ENCODE peak calls at places on chromosomes 2 and 18, in eight cellular contexts. R, V, Z, C, M, D, A and I are unnamed samples.
A peak's percentile ranks its signal among the peaks of the same experiment; 100 is the strongest.

GRCh38 chr18:61998957-61999356 is 106.2 kb upstream of the RNF152 start:
- DNase-seq in R (no peak), C (no peak), V (no peak), M (no peak), D (no peak), A (no peak), Z (peak; percentile 79), I (no peak)

GRCh38 chr2:189982777-189983394 is 79.6 kb downstream of the MSTN start:
- DNase-seq in C (no peak), V (no peak), R (no peak), Z (peak; percentile 12), A (no peak), D (no peak), M (no peak), I (no peak)

GRCh38 chr2:226337941-226338605 is 461.5 kb downstream of the IRS1 start:
- DNase-seq in M (no peak), D (no peak), V (no peak), Z (peak; percentile 83), R (no peak), A (peak; percentile 30), C (no peak), I (no peak)

GRCh38 chr2:67854103-67854502 is 208.7 kb downstream of the C1D start:
- DNase-seq in C (no peak), R (no peak), D (no peak), Z (no peak), M (no peak), V (no peak), A (peak; percentile 20), I (no peak)

GRCh38 chr2:121694398-121695178 is 42.1 kb downstream of the NIFK start:
- DNase-seq in V (no peak), D (no peak), R (no peak), M (peak; percentile 56), C (no peak), Z (peak; percentile 44), A (no peak), I (no peak)

GRCh38 chr2:218229851-218230250 is 12.9 kb downstream of the ARPC2 start:
- DNase-seq in Z (peak; percentile 46), M (no peak), C (no peak), R (no peak), A (no peak), D (no peak), V (no peak), I (no peak)

GRCh38 chr18:77804382-77804781 is 554.7 kb downstream of the GALR1 start:
- DNase-seq in A (no peak), M (no peak), Z (no peak), C (no peak), V (no peak), R (no peak), D (no peak), I (no peak)

GRCh38 chr2:47512581-47513083 is 109.7 kb downstream of the MSH2 start:
- DNase-seq in A (no peak), D (no peak), Z (no peak), V (no peak), R (no peak), C (no peak), M (no peak), I (no peak)

GRCh38 chr18:49011291-49011746 is 60.6 kb upstream of the SMAD7 start:
- DNase-seq in C (peak; percentile 34), D (no peak), A (no peak), R (no peak), V (no peak), Z (no peak), M (peak; percentile 3), I (peak; percentile 26)

GRCh38 chr18:9348079-9348671 is 13.6 kb downstream of the TWSG1 start:
- DNase-seq in M (no peak), Z (peak; percentile 48), V (no peak), C (no peak), D (no peak), A (no peak), R (no peak), I (no peak)

GRCh38 chr2:27903649-27904544 is 13.4 kb downstream of the BABAM2 start:
- DNase-seq in R (no peak), V (no peak), D (no peak), C (no peak), A (no peak), Z (peak; percentile 71), M (no peak), I (no peak)

GRCh38 chr2:239379641-239380170 is 21.1 kb downstream of the HDAC4 start:
- DNase-seq in R (no peak), C (peak; percentile 42), D (no peak), M (peak; percentile 17), Z (no peak), A (no peak), V (no peak), I (no peak)

GRCh38 chr2:17959356-17959755 is 80.9 kb downstream of the KCNS3 start:
- DNase-seq in D (no peak), A (no peak), V (no peak), M (no peak), C (no peak), R (no peak), Z (no peak), I (no peak)

GRCh38 chr2:225497175-225497574 is 97.7 kb downstream of the NYAP2 start:
- DNase-seq in D (no peak), A (no peak), M (no peak), C (no peak), R (no peak), V (no peak), Z (no peak), I (no peak)

GRCh38 chr2:85012855-85013254 is 41.9 kb downstream of the KCMF1 start:
- DNase-seq in M (no peak), Z (no peak), C (no peak), R (no peak), A (no peak), D (no peak), V (no peak), I (no peak)

GRCh38 chr2:204187513-204188088 is 251.0 kb downstream of the ICOS start:
- DNase-seq in Z (no peak), D (no peak), V (no peak), C (no peak), R (no peak), M (no peak), A (peak; percentile 54), I (no peak)

GRCh38 chr2:239879423-239880084 is 145.6 kb downstream of the NDUFA10 start:
- DNase-seq in D (no peak), Z (no peak), A (no peak), M (no peak), C (no peak), V (no peak), R (peak; percentile 9), I (no peak)

GRCh38 chr2:239193925-239194687 is 206.7 kb downstream of the HDAC4 start:
- DNase-seq in M (peak; percentile 18), D (no peak), V (no peak), C (no peak), R (peak; percentile 8), Z (no peak), A (no peak), I (peak; percentile 73)

GRCh38 chr2:181106789-181107418 is 126.5 kb downstream of the UBE2E3 start:
- DNase-seq in C (no peak), A (peak; percentile 46), V (no peak), D (no peak), Z (peak; percentile 92), R (no peak), M (no peak), I (no peak)

GRCh38 chr18:44855681-44856080 is 175.0 kb downstream of the SETBP1 start:
- DNase-seq in M (no peak), Z (no peak), A (no peak), V (no peak), D (no peak), C (no peak), R (no peak), I (no peak)
- H3K27ac ChIP-seq in M (no peak overlapping the region), Z (no peak overlapping the region), A (no peak overlapping the region), V (peak overlapping the region; percentile 42), D (no peak overlapping the region), C (no peak overlapping the region), R (no peak overlapping the region), I (no peak overlapping the region)

DNA sequence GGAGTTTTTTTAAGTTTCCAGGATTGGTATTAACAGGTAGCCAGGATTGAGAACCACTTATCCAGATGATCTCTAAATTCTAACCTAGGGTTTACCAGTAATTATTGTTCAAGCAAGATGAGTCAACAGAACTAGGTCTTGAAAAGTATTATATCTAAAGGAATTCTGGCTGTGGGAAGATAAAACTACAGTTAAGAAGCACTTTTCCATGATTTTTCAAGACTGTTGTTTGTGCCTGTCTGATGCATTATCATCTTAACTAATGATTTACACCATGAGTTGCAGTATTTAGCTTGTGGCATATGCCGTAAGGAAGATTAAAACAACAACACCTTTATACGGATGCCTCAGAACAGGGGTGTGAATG is 142.2 kb upstream of the CCDC68 start:
- DNase-seq in C (no peak), Z (no peak), D (no peak), M (no peak), R (no peak), V (no peak), A (no peak), I (no peak)
- H3K27ac ChIP-seq in C (no peak overlapping the region), Z (peak overlapping the region; percentile 80), D (no peak overlapping the region), M (no peak overlapping the region), R (no peak overlapping the region), V (no peak overlapping the region), A (peak overlapping the region; percentile 72), I (no peak overlapping the region)

DNA sequence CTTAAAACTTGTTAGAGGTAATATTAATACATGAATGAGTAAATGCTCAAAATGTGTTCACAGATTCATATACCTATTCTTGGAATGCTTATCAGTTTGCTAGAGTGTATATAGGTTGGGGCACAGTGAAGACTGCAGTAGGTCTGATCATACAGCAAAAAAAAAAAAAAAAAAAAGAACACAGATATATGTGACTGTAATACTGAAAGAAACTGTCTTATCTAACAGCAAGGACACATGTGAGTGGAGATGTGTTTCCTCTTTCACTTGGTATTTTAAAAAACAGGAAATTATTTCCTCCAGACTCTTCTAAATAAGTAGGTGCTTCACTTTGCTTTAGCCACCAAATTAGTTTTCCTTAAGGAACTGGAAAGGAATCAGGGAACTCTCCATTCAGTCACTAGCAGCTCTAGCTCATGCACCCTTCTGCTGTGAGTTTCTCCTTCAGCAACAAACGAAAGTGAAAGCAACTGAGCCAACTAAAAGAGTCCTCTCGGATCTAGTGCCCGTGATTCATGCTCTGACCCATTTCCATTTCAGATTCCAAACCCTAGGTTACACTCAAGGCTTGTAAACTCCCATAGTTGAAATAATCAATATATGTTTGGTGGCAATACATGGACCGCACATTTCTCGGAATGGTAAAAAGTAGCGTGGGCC is 98.5 kb downstream of the DSEL start:
- DNase-seq in M (peak; percentile 29), D (no peak), Z (peak; percentile 82), A (peak; percentile 13), R (no peak), C (no peak), V (no peak), I (no peak)
- H3K27ac ChIP-seq in M (no peak overlapping the region), D (peak overlapping the region; percentile 20), Z (peak overlapping the region; percentile 38), A (no peak overlapping the region), R (peak overlapping the region; percentile 11), C (no peak overlapping the region), V (peak overlapping the region; percentile 31), I (no peak overlapping the region)

DNA sequence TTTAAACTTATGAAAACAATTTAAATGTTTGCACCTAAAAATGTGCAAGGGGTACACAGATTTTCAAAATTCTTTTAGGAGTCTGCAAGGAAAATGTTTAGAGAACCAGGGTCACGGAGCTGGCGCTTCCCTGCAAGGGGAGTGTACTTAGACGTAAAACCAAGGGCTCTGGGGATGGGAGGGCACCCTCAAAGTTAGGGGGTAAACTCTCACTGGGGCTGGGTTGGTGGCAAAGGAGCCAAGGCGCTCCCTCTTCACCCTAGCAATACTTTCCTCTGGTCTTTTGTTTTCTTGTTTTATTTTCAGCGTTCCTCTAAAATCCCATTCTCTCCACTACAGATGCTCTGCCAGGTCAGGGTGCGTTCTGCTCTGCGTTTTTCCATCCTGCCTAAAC is 20.0 kb downstream of the TMEM247 start:
- DNase-seq in Z (no peak), A (no peak), C (no peak), R (no peak), V (no peak), D (no peak), M (no peak), I (no peak)
- H3K27ac ChIP-seq in Z (no peak overlapping the region), A (peak overlapping the region; percentile 81), C (no peak overlapping the region), R (peak overlapping the region; percentile 82), V (peak overlapping the region; percentile 79), D (peak overlapping the region; percentile 83), M (peak overlapping the region; percentile 85), I (peak overlapping the region; percentile 82)